ENCODE peak calls at places on chromosomes 4 and X, in ten cellular contexts. X is tibial artery, A is mammary epithelial cell, W is fibroblast of the aortic adventitia, C is psoas muscle, K is tibial nerve, S is uterus, J is gastrocnemius medialis, V is type B pancreatic cell, E is endothelial cell of umbilical vein. F is an unnamed sample.

GRCh38 chr4:110088670-110089069 is 109.7 kb downstream of the ELOVL6 start:
- DNase-seq in X (no peak), A (peak), W (peak), C (no peak), K (no peak), S (no peak), J (no peak), V (no peak), E (no peak), F (no peak)

GRCh38 chr4:76993787-76994641 is 44.5 kb downstream of the SEPTIN11 start:
- DNase-seq in X (no peak), A (no peak), W (no peak), C (no peak), K (no peak), S (no peak), J (peak), V (no peak), E (no peak), F (no peak)

GRCh38 chr4:104491826-104492771 is 2.6 kb downstream of the CXXC4 start:
- DNase-seq in X (no peak), A (no peak), W (no peak), C (no peak), K (no peak), S (no peak), J (no peak), V (no peak), E (peak), F (no peak)

GRCh38 chrX:139834879-139835278 is 98.0 kb downstream of the ATP11C start:
- DNase-seq in X (no peak), A (no peak), W (peak), C (no peak), K (no peak), S (no peak), J (no peak), V (no peak), E (no peak), F (no peak)

GRCh38 chr4:16772366-16772850 is 126.0 kb downstream of the LDB2 start:
- DNase-seq in X (no peak), A (no peak), W (peak), C (no peak), K (no peak), S (no peak), J (no peak), V (no peak), E (peak), F (no peak)

GRCh38 chr4:175271010-175271630 is 353.0 kb downstream of the ADAM29 start:
- DNase-seq in X (no peak), A (no peak), W (no peak), C (no peak), K (no peak), S (no peak), J (no peak), V (no peak), E (no peak), F (no peak)

GRCh38 chr4:139279723-139280620 is at the start of gene MGARP:
- DNase-seq in X (peak), A (peak), W (no peak), C (peak), K (no peak), S (peak), J (no peak), V (no peak), E (peak), F (no peak)

GRCh38 chrX:34956915-34957314 is 14.3 kb downstream of the FAM47B start:
- DNase-seq in X (no peak), A (peak), W (peak), C (no peak), K (no peak), S (no peak), J (no peak), V (no peak), E (peak), F (no peak)

GRCh38 chr4:73051625-73052024 is 17.9 kb downstream of the COX18 start:
- DNase-seq in X (no peak), A (no peak), W (no peak), C (no peak), K (no peak), S (no peak), J (no peak), V (no peak), E (no peak), F (no peak)

GRCh38 chr4:99998062-99998880 is 48.2 kb upstream of the H2AZ1 start:
- DNase-seq in X (no peak), A (peak), W (peak), C (no peak), K (no peak), S (no peak), J (no peak), V (no peak), E (peak), F (peak)

GRCh38 chr4:30103455-30103854 is 616.7 kb upstream of the PCDH7 start:
- DNase-seq in X (no peak), A (peak), W (peak), C (no peak), K (no peak), S (no peak), J (no peak), V (no peak), E (peak), F (no peak)

GRCh38 chr4:80367737-80368136 is 32.2 kb downstream of the CFAP299 start:
- DNase-seq in X (no peak), A (peak), W (peak), C (no peak), K (no peak), S (no peak), J (no peak), V (no peak), E (no peak), F (no peak)

GRCh38 chrX:48910926-48911406 is 480 bp downstream of the SLC35A2 start:
- DNase-seq in X (no peak), A (no peak), W (peak), C (no peak), K (no peak), S (no peak), J (no peak), V (no peak), E (no peak), F (peak)

GRCh38 chr4:20612313-20612712 is 87.9 kb upstream of the PACRGL start:
- DNase-seq in X (no peak), A (peak), W (no peak), C (no peak), K (no peak), S (no peak), J (no peak), V (no peak), E (no peak), F (no peak)

GRCh38 chr4:3301450-3302163 is 8.8 kb downstream of the RGS12 start:
- DNase-seq in X (peak), A (no peak), W (no peak), C (no peak), K (no peak), S (no peak), J (peak), V (no peak), E (no peak), F (no peak)

GRCh38 chrX:148552775-148553174 is 52.4 kb downstream of the AFF2 start:
- DNase-seq in X (no peak), A (no peak), W (no peak), C (no peak), K (no peak), S (no peak), J (no peak), V (no peak), E (no peak), F (peak)

GRCh38 chrX:104310084-104310483 is 55.4 kb upstream of the ESX1 start:
- DNase-seq in X (no peak), A (peak), W (peak), C (no peak), K (no peak), S (no peak), J (no peak), V (no peak), E (peak), F (peak)

GRCh38 chr4:2558301-2558700 is 21.9 kb downstream of the FAM193A start:
- DNase-seq in X (no peak), A (no peak), W (no peak), C (no peak), K (no peak), S (no peak), J (no peak), V (no peak), E (no peak), F (no peak)

GRCh38 chr4:25549413-25549812 is 106.2 kb upstream of the SLC34A2 start:
- DNase-seq in X (no peak), A (no peak), W (no peak), C (no peak), K (no peak), S (no peak), J (no peak), V (no peak), E (no peak), F (no peak)

GRCh38 chrX:105876658-105877057 is 54.3 kb downstream of the NRK start:
- DNase-seq in X (no peak), A (peak), W (no peak), C (no peak), K (no peak), S (no peak), J (no peak), V (no peak), E (peak), F (peak)

GRCh38 chr4:135371137-135371536 is 1169.5 kb upstream of the PABPC4L start:
- DNase-seq in X (no peak), A (no peak), W (no peak), C (no peak), K (no peak), S (no peak), J (no peak), V (no peak), E (no peak), F (peak)
- TF ChIP-seq CTCF in X (no peak), A (peak), W (no peak), C (no peak), K (no peak), S (no peak), J (no peak), V (peak), E (no peak), F (peak)

GRCh38 chrX:132956421-132957210 is 1.8 kb downstream of the HS6ST2 start:
- DNase-seq in X (no peak), A (no peak), W (no peak), C (peak), K (no peak), S (peak), J (no peak), V (no peak), E (no peak), F (no peak)
- TF ChIP-seq CTCF in X (no peak), A (no peak), W (no peak), C (no peak), K (no peak), S (no peak), J (no peak), V (peak), E (no peak), F (no peak)

DNA sequence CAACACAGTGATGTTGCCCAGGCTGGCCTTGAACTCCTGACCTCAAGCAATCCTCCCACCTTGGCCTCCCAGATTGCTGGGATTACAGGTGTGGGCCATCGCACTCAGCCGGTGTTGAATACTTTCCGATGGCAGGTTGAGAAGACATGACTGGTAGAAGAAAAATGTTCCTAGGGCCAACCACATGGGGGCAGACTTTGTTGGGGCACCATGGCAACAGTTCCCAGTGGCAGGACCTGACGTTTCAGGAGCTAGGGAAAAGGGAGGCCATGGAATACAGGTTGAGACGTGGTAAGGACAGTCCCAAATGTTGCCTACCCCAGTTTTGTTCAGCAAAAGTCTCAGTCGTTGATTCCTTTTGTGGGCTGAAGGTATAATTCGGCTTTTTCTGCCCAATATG is 134.6 kb downstream of the ASMT start:
- DNase-seq in X (no peak), A (no peak), W (no peak), C (no peak), K (no peak), S (no peak), J (no peak), V (no peak), E (no peak), F (no peak)
- TF ChIP-seq CTCF in X (no peak), A (no peak), W (no peak), C (no peak), K (no peak), S (no peak), J (no peak), V (peak), E (no peak), F (peak)

DNA sequence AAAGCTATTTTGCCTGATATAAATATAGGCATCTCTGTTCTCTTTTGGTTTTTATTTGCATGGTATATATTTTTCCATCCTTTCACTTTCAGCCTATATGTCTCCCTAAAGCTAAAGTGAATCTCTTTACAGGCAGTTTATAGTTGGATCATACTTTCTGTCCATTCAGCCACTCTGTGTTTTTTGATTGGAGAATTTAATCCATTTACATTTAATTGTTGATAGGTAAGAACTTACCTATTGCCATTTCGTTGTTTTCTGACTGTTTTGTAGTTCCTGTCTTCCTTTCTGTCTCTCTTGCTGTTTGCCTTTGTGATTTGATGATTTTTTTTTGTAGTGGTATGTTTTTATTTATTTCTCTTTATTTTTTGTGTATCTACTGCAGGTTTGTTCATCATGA is 155.9 kb upstream of the ANXA3 start:
- DNase-seq in X (no peak), A (no peak), W (no peak), C (no peak), K (no peak), S (no peak), J (no peak), V (no peak), E (no peak), F (no peak)
- TF ChIP-seq CTCF in X (no peak), A (no peak), W (no peak), C (no peak), K (no peak), S (no peak), J (no peak), V (no peak), E (no peak), F (no peak)

GRCh38 chrX:11564546-11564945 is 101.2 kb downstream of the ARHGAP6 start:
- DNase-seq in X (no peak), A (no peak), W (peak), C (no peak), K (no peak), S (no peak), J (no peak), V (no peak), E (no peak), F (no peak)

GRCh38 chrX:11567528-11568220 is 98.0 kb downstream of the ARHGAP6 start:
- DNase-seq in X (no peak), A (no peak), W (no peak), C (no peak), K (no peak), S (no peak), J (no peak), V (no peak), E (no peak), F (no peak)

GRCh38 chrX:11566814-11567213 is 98.9 kb downstream of the ARHGAP6 start:
- DNase-seq in X (no peak), A (no peak), W (no peak), C (no peak), K (no peak), S (no peak), J (no peak), V (no peak), E (no peak), F (no peak)

GRCh38 chrX:11562570-11562969 is 103.2 kb downstream of the ARHGAP6 start:
- DNase-seq in X (no peak), A (no peak), W (no peak), C (no peak), K (no peak), S (no peak), J (peak), V (no peak), E (no peak), F (no peak)

DNA sequence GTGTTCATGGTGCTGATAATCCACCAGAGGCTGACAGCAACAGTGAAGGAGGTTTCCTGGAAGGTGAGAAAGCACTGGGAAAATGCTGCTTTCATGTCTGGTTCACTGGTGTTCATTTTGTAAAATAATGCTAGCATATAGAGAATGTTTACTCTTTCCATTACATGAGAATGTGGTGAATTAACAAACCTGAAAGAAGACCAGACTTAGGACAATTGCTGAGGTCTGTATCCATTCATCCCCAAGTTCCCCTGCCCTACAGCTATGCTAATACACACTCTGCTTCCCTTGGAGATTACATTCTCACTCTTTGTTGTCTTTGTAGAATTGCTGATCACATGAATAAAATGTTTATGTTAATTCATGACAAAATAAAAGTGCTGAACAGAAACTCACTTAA is 99.6 kb downstream of the ARHGAP6 start:
- DNase-seq in X (no peak), A (no peak), W (no peak), C (no peak), K (no peak), S (no peak), J (no peak), V (no peak), E (no peak), F (no peak)
- TF ChIP-seq CTCF in X (no peak), A (no peak), W (no peak), C (no peak), K (no peak), S (no peak), J (no peak), V (no peak), E (no peak), F (no peak)

GRCh38 chr4:6334203-6334887 is 64.7 kb downstream of the WFS1 start:
- DNase-seq in X (no peak), A (no peak), W (no peak), C (no peak), K (no peak), S (no peak), J (no peak), V (no peak), E (no peak), F (no peak)
- TF ChIP-seq CTCF in X (no peak), A (no peak), W (no peak), C (no peak), K (no peak), S (no peak), J (no peak), V (no peak), E (no peak), F (no peak)

DNA sequence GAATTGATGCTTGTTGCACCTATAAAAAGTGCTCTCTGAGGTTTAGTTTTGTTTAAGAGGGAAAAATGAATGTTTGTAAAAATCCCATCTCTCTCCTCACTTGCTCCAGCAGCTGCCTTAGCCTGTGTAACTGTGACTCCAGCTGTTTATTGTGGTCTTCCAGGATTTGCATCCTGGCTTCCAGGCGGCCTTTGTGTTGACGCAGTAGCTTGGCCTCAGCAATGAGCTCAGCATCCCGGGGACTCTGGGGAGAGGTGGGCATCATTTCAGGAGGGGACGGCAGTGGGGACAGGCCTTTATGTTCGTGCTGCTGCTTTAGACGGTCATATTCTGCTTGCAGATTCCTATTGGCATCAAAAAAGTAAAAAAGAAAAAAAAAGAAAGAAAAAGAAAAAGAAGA is 75.3 kb upstream of the FTHL17 start:
- DNase-seq in X (no peak), A (no peak), W (no peak), C (no peak), K (no peak), S (no peak), J (no peak), V (no peak), E (no peak), F (no peak)
- TF ChIP-seq CTCF in X (no peak), A (no peak), W (no peak), C (no peak), K (no peak), S (no peak), J (no peak), V (no peak), E (no peak), F (no peak)

GRCh38 chrX:110418220-110418856 is 59.7 kb downstream of the RTL9 start:
- DNase-seq in X (no peak), A (no peak), W (peak), C (no peak), K (peak), S (peak), J (no peak), V (no peak), E (peak), F (peak)
- TF ChIP-seq CTCF in X (no peak), A (peak), W (peak), C (peak), K (peak), S (peak), J (no peak), V (peak), E (peak), F (no peak)

GRCh38 chr4:40627540-40627939 is 2.1 kb downstream of the RBM47 start:
- DNase-seq in X (no peak), A (no peak), W (no peak), C (no peak), K (no peak), S (no peak), J (no peak), V (no peak), E (no peak), F (no peak)

GRCh38 chr4:40623707-40624106 is 6.0 kb downstream of the RBM47 start:
- DNase-seq in X (no peak), A (no peak), W (no peak), C (no peak), K (no peak), S (no peak), J (no peak), V (no peak), E (no peak), F (no peak)

GRCh38 chr4:40629401-40630334 is at the start of gene RBM47:
- DNase-seq in X (peak), A (peak), W (peak), C (peak), K (peak), S (peak), J (no peak), V (peak), E (peak), F (peak)

GRCh38 chr4:40628888-40629287 is 776 bp downstream of the RBM47 start:
- DNase-seq in X (no peak), A (no peak), W (no peak), C (no peak), K (no peak), S (no peak), J (no peak), V (no peak), E (no peak), F (no peak)

DNA sequence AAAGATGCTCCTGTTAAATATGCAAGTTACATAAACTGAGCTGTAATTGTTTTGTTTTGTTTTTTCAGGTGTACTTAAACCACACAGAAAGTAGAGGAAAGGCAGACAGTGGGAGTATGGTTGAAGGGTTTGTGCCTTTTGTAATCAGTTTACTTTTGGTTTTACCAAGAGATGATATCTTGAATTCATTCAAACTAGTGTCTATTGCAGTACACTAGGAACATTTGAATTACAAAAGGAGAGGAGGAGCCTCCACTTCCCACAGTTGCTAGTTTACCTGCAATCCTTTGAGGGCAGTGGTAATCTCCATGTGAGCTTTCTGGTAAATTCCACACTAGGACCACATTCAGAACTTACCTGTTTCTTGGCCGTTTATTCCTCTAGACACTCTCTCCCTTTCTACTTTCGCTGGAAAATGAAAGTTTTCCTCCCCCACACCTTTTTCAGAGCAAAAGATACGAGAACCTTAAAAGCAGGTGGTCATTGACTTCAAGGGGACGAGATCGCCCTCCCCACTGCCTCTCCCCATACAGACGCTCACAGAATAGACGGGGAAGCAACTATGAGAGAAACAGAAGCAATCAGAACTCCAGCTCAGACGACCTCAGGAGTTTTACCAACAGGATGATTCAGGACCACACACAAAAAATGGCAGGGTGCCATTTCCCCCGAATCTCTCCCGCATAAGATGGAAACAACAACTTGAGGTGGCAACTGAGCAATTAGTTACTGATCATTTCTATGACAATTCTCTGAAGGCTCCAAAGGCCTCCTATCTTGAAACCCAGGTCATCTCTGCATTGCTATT is 3.3 kb downstream of the RBM47 start:
- DNase-seq in X (no peak), A (no peak), W (no peak), C (no peak), K (no peak), S (no peak), J (no peak), V (no peak), E (no peak), F (no peak)
- TF ChIP-seq CTCF in X (no peak), A (no peak), W (no peak), C (no peak), K (no peak), S (no peak), J (no peak), V (no peak), E (no peak), F (no peak)